ENCODE peak calls at places on chromosome 19, in ten cellular contexts. O, H, V, Q, Z, J, C, W, F and K are unnamed samples.

GRCh38 chr19:1489463-1489971 is 633 bp downstream of the PCSK4 start:
- DNase-seq in J (no peak), H (no peak), F (no peak), W (no peak), Q (no peak), Z (no peak), C (peak; percentile 33), O (no peak), V (no peak), K (peak; percentile 44)

GRCh38 chr19:41810301-41810700 is 13.9 kb downstream of the CEACAM3 start:
- DNase-seq in C (no peak), Z (no peak), V (no peak), W (no peak), Q (no peak), H (no peak), F (no peak), J (no peak), O (no peak), K (no peak)

GRCh38 chr19:7391218-7391670 is 42.5 kb downstream of the ARHGEF18 start:
- DNase-seq in C (no peak), V (no peak), Q (no peak), W (no peak), J (no peak), O (no peak), F (no peak), H (peak; percentile 31), Z (peak; percentile 96), K (no peak)

GRCh38 chr19:45087531-45087930 is 5.4 kb upstream of the PPP1R37 start:
- DNase-seq in C (no peak), Z (no peak), Q (no peak), V (no peak), F (no peak), O (no peak), J (no peak), W (no peak), H (no peak), K (peak; percentile 77)

GRCh38 chr19:31260171-31260933 is 88.9 kb downstream of the TSHZ3 start:
- DNase-seq in W (no peak), J (no peak), Z (peak; percentile 18), V (no peak), Q (no peak), C (no peak), H (peak; percentile 13), F (no peak), O (no peak), K (no peak)

GRCh38 chr19:3672575-3672948 is 27.7 kb downstream of the PIP5K1C start:
- DNase-seq in Q (no peak), W (no peak), H (no peak), Z (no peak), C (no peak), F (no peak), O (no peak), V (no peak), J (no peak), K (no peak)

GRCh38 chr19:47493378-47494210 is 9.6 kb upstream of the KPTN start:
- DNase-seq in F (no peak), W (no peak), C (no peak), Q (no peak), V (no peak), H (no peak), Z (no peak), J (no peak), O (no peak), K (no peak)

GRCh38 chr19:49987159-49987698 is 26.3 kb upstream of the SIGLEC11 start:
- DNase-seq in F (peak; percentile 90), W (peak; percentile 66), V (peak; percentile 80), J (peak; percentile 83), Z (peak; percentile 94), Q (peak; percentile 84), C (peak; percentile 89), O (peak; percentile 77), H (peak; percentile 84), K (peak; percentile 93)

GRCh38 chr19:3404324-3405260 is 38.2 kb downstream of the NFIC start:
- DNase-seq in V (peak; percentile 49), H (peak; percentile 88), F (peak; percentile 71), J (no peak), W (peak; percentile 62), Q (peak; percentile 91), O (peak; percentile 79), C (peak; percentile 92), Z (peak; percentile 91), K (no peak)

GRCh38 chr19:36916991-36917390 is 859 bp downstream of the ZNF568 start:
- DNase-seq in Q (no peak), H (no peak), J (no peak), Z (peak; percentile 55), O (no peak), F (peak; percentile 1), C (no peak), V (no peak), W (no peak), K (peak; percentile 8)

GRCh38 chr19:49469828-49470614 is 4.0 kb upstream of the FLT3LG start:
- DNase-seq in Q (no peak), W (no peak), Z (no peak), O (no peak), F (no peak), V (no peak), C (no peak), H (peak; percentile 40), J (peak; percentile 88), K (peak; percentile 94)

GRCh38 chr19:21608571-21608970 is 103.2 kb downstream of the ZNF429 start:
- DNase-seq in J (no peak), Z (no peak), V (no peak), Q (no peak), F (no peak), O (no peak), W (no peak), H (no peak), C (no peak), K (no peak)

GRCh38 chr19:41545547-41545946 is 30.4 kb upstream of the CEACAM21 start:
- DNase-seq in C (no peak), Q (no peak), F (no peak), J (no peak), O (no peak), V (no peak), Z (no peak), H (no peak), W (no peak), K (no peak)

GRCh38 chr19:49876422-49877019 is 634 bp downstream of the AKT1S1 start:
- DNase-seq in C (peak; percentile 98), V (peak; percentile 91), O (peak; percentile 96), J (peak; percentile 89), F (peak; percentile 96), Q (peak; percentile 99), Z (peak; percentile 100), H (peak; percentile 99), W (peak; percentile 93), K (peak; percentile 99)

GRCh38 chr19:51396175-51396574 is 5.8 kb upstream of the C19orf84 start:
- DNase-seq in J (no peak), O (no peak), Q (no peak), C (no peak), V (no peak), H (no peak), W (no peak), Z (no peak), F (no peak), K (no peak)

GRCh38 chr19:29962777-29963176 is 20.7 kb downstream of the URI1 start:
- DNase-seq in Q (no peak), C (no peak), O (no peak), J (no peak), V (no peak), H (no peak), Z (no peak), W (no peak), F (no peak), K (no peak)

GRCh38 chr19:18683109-18683954 is at the start of gene CRTC1:
- DNase-seq in O (peak; percentile 73), Z (peak; percentile 79), V (peak; percentile 47), H (peak; percentile 90), W (peak; percentile 38), F (no peak), J (peak; percentile 98), Q (peak; percentile 93), C (peak; percentile 91), K (peak; percentile 85)
- TF ChIP-seq CTCF in O (no peak), Z (no peak), V (no peak), H (no peak), W (no peak), F (no peak), J (no peak), Q (no peak), C (no peak), K (no peak)

DNA sequence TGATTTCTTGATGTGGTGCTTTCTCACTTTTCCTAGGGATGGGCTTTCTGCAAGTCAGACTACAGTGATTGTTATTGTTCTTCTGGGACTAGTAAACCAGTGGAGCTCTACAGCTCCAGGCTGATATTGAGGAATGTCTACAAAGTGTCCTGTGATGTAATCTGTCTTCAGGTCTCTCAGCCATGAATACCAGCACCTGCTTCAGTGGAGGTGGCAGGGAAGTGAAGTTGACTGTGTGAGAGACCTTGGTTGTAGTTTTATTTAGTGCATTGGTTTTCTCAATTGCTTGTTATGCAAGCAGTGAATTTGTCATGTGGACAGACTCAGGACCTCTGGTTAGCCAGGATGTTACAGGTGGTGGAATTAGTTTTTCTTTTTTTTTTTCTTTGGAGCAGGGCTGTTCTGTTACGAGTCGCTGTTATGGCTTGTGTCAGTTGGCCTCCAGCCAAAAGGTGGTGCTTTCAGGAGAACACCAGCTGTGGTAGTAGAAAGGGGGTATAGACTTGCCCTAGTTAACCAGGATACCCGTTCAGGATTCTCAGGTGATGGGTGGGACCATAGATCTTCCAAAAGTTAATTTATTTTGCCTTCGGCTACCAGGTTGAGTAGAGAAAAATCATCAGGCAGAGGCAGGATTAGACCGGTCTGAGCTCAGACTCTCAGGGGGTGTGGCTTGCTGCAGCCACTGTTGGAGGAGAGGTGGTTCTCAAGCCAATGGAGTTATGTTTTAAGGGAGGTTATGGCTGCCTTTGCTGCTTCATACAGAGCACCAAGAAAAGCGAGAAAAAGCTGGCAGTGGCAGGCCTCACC is 11.9 kb upstream of the ZNF675 start:
- DNase-seq in C (no peak), F (no peak), W (no peak), J (no peak), Z (no peak), Q (no peak), V (no peak), O (no peak), H (peak; percentile 27), K (no peak)
- TF ChIP-seq CTCF in C (no peak), F (no peak), W (no peak), J (no peak), Z (no peak), Q (no peak), V (no peak), O (no peak), H (no peak), K (no peak)

DNA sequence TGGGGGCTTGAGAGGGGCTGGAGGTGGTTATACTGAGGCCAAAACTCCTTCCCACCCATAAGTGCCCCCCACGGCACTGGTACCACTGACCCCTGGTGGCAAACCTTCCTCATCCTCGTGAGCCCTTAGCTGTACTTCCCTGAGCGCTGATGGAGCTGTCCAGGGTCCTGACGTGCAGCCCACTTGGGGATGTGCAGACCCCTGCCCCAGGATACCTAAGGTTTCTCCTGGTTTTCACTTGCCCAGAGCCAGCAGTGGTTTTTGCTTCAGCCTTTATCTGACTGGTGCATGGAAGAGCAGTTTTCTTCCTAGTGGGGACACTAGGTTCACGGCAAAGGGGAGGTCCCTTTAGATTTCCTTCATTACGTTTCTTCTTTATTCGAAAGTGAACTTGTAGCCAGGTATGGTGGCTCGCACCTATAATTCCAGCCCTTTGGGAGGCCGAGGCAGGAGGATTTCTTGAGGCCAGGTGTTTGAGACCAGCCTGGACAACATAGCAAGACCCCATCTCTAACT is 28.7 kb upstream of the KCTD15 start:
- DNase-seq in F (no peak), V (no peak), W (no peak), J (no peak), Z (peak; percentile 26), C (no peak), Q (no peak), H (no peak), O (no peak), K (peak; percentile 42)
- TF ChIP-seq CTCF in F (peak; percentile 38), V (no peak), W (no peak), J (no peak), Z (peak; percentile 21), C (no peak), Q (no peak), H (no peak), O (no peak), K (no peak)

GRCh38 chr19:53537523-53538377 is at the start of gene ZNF331:
- DNase-seq in H (peak; percentile 83), J (peak; percentile 88), O (peak; percentile 73), W (peak; percentile 33), V (peak; percentile 62), F (peak; percentile 24), Z (peak; percentile 75), Q (peak; percentile 81), C (peak; percentile 87), K (peak; percentile 91)
- TF ChIP-seq CTCF in H (no peak), J (no peak), O (no peak), W (peak; percentile 49), V (no peak), F (peak; percentile 6), Z (peak; percentile 26), Q (no peak), C (peak; percentile 22), K (no peak)